ENCODE peak calls at places on chromosomes 13 and 19, in seven cellular contexts. One of them, this sample, is unnamed.

GRCh38 chr19:10852098-10852800 is 4.0 kb downstream of the C19orf38 start:
- DNase-seq in epithelial cell of esophagus: peak
- DNase-seq in mammary epithelial cell: peak
- DNase-seq in osteoblast: peak
- DNase-seq in psoas muscle: no peak
- DNase-seq in omental fat pad: no peak
- DNase-seq in astrocyte of the spinal cord: peak
- DNase-seq in this sample: no peak

GRCh38 chr19:49677232-49677881 is at the start of gene PRMT1:
- DNase-seq in epithelial cell of esophagus: peak
- DNase-seq in astrocyte of the spinal cord: no peak
- DNase-seq in psoas muscle: peak
- DNase-seq in mammary epithelial cell: no peak
- DNase-seq in omental fat pad: no peak
- DNase-seq in osteoblast: peak
- DNase-seq in this sample: no peak

GRCh38 chr19:14113762-14114414 is 3.7 kb downstream of the PRKACA start:
- DNase-seq in mammary epithelial cell: no peak
- DNase-seq in omental fat pad: no peak
- DNase-seq in epithelial cell of esophagus: no peak
- DNase-seq in astrocyte of the spinal cord: no peak
- DNase-seq in osteoblast: peak
- DNase-seq in psoas muscle: peak
- DNase-seq in this sample: no peak

GRCh38 chr19:1481893-1482360 is 2.9 kb upstream of the C19orf25 start:
- DNase-seq in psoas muscle: no peak
- DNase-seq in astrocyte of the spinal cord: no peak
- DNase-seq in mammary epithelial cell: no peak
- DNase-seq in osteoblast: no peak
- DNase-seq in epithelial cell of esophagus: no peak
- DNase-seq in omental fat pad: no peak
- DNase-seq in this sample: no peak

GRCh38 chr19:7731218-7731595 is 703 bp downstream of the CLEC4G start:
- DNase-seq in psoas muscle: no peak
- DNase-seq in omental fat pad: no peak
- DNase-seq in astrocyte of the spinal cord: no peak
- DNase-seq in epithelial cell of esophagus: no peak
- DNase-seq in mammary epithelial cell: no peak
- DNase-seq in osteoblast: no peak
- DNase-seq in this sample: no peak

GRCh38 chr19:51198641-51199040 is 26.2 kb upstream of the CD33 start:
- DNase-seq in mammary epithelial cell: no peak
- DNase-seq in epithelial cell of esophagus: no peak
- DNase-seq in osteoblast: no peak
- DNase-seq in omental fat pad: no peak
- DNase-seq in psoas muscle: no peak
- DNase-seq in astrocyte of the spinal cord: no peak
- DNase-seq in this sample: no peak

GRCh38 chr19:21694171-21694906 is 73.0 kb downstream of the ZNF100 start:
- DNase-seq in psoas muscle: no peak
- DNase-seq in epithelial cell of esophagus: no peak
- DNase-seq in astrocyte of the spinal cord: no peak
- DNase-seq in omental fat pad: no peak
- DNase-seq in osteoblast: peak
- DNase-seq in mammary epithelial cell: no peak
- DNase-seq in this sample: no peak

GRCh38 chr13:60756306-60756705 is 359.3 kb downstream of the TDRD3 start:
- DNase-seq in osteoblast: no peak
- DNase-seq in psoas muscle: no peak
- DNase-seq in astrocyte of the spinal cord: peak
- DNase-seq in omental fat pad: no peak
- DNase-seq in mammary epithelial cell: no peak
- DNase-seq in epithelial cell of esophagus: peak
- DNase-seq in this sample: no peak

GRCh38 chr13:24706886-24707585 is 26.8 kb downstream of the ATP12A start:
- DNase-seq in epithelial cell of esophagus: no peak
- DNase-seq in omental fat pad: no peak
- DNase-seq in psoas muscle: no peak
- DNase-seq in astrocyte of the spinal cord: no peak
- DNase-seq in osteoblast: no peak
- DNase-seq in mammary epithelial cell: no peak
- DNase-seq in this sample: no peak

GRCh38 chr13:50893211-50893852 is 16.3 kb upstream of the RNASEH2B start:
- DNase-seq in mammary epithelial cell: no peak
- DNase-seq in epithelial cell of esophagus: no peak
- DNase-seq in osteoblast: no peak
- DNase-seq in psoas muscle: no peak
- DNase-seq in omental fat pad: no peak
- DNase-seq in astrocyte of the spinal cord: peak
- DNase-seq in this sample: peak

GRCh38 chr13:40371531-40372125 is 294.8 kb downstream of the FOXO1 start:
- DNase-seq in psoas muscle: no peak
- DNase-seq in astrocyte of the spinal cord: no peak
- DNase-seq in epithelial cell of esophagus: no peak
- DNase-seq in osteoblast: no peak
- DNase-seq in omental fat pad: no peak
- DNase-seq in mammary epithelial cell: no peak
- DNase-seq in this sample: no peak

GRCh38 chr13:44410328-44410859 is 36.8 kb downstream of the SERP2 start:
- DNase-seq in omental fat pad: no peak
- DNase-seq in astrocyte of the spinal cord: no peak
- DNase-seq in mammary epithelial cell: no peak
- DNase-seq in epithelial cell of esophagus: no peak
- DNase-seq in osteoblast: no peak
- DNase-seq in psoas muscle: no peak
- DNase-seq in this sample: no peak
- TF ChIP-seq CTCF in omental fat pad: no peak
- TF ChIP-seq CTCF in astrocyte of the spinal cord: no peak
- TF ChIP-seq CTCF in mammary epithelial cell: no peak
- TF ChIP-seq CTCF in epithelial cell of esophagus: no peak
- TF ChIP-seq CTCF in osteoblast: no peak
- TF ChIP-seq CTCF in psoas muscle: no peak
- TF ChIP-seq CTCF in this sample: no peak

GRCh38 chr13:53028063-53028462 is 550 bp upstream of the OLFM4 start:
- DNase-seq in omental fat pad: no peak
- DNase-seq in mammary epithelial cell: no peak
- DNase-seq in astrocyte of the spinal cord: no peak
- DNase-seq in epithelial cell of esophagus: no peak
- DNase-seq in osteoblast: peak
- DNase-seq in psoas muscle: no peak
- DNase-seq in this sample: no peak

GRCh38 chr13:53028637-53029121 is at the start of gene OLFM4:
- DNase-seq in psoas muscle: no peak
- DNase-seq in mammary epithelial cell: no peak
- DNase-seq in epithelial cell of esophagus: no peak
- DNase-seq in astrocyte of the spinal cord: no peak
- DNase-seq in osteoblast: no peak
- DNase-seq in omental fat pad: no peak
- DNase-seq in this sample: no peak

GRCh38 chr13:53032849-53033248 is 4.2 kb downstream of the OLFM4 start:
- DNase-seq in astrocyte of the spinal cord: no peak
- DNase-seq in omental fat pad: no peak
- DNase-seq in psoas muscle: no peak
- DNase-seq in osteoblast: no peak
- DNase-seq in epithelial cell of esophagus: no peak
- DNase-seq in mammary epithelial cell: no peak
- DNase-seq in this sample: no peak
- TF ChIP-seq CTCF in astrocyte of the spinal cord: no peak
- TF ChIP-seq CTCF in omental fat pad: no peak
- TF ChIP-seq CTCF in psoas muscle: no peak
- TF ChIP-seq CTCF in osteoblast: no peak
- TF ChIP-seq CTCF in epithelial cell of esophagus: no peak
- TF ChIP-seq CTCF in mammary epithelial cell: no peak
- TF ChIP-seq CTCF in this sample: no peak

GRCh38 chr19:36483653-36484052 is 5.7 kb downstream of the ZNF566 start:
- DNase-seq in astrocyte of the spinal cord: no peak
- DNase-seq in psoas muscle: no peak
- DNase-seq in omental fat pad: no peak
- DNase-seq in mammary epithelial cell: no peak
- DNase-seq in osteoblast: no peak
- DNase-seq in epithelial cell of esophagus: no peak
- DNase-seq in this sample: no peak

GRCh38 chr19:36488118-36488815 is 1.1 kb downstream of the ZNF566 start:
- DNase-seq in psoas muscle: no peak
- DNase-seq in epithelial cell of esophagus: no peak
- DNase-seq in astrocyte of the spinal cord: no peak
- DNase-seq in omental fat pad: no peak
- DNase-seq in osteoblast: peak
- DNase-seq in mammary epithelial cell: no peak
- DNase-seq in this sample: no peak

GRCh38 chr19:36489920-36490415 is 607 bp upstream of the ZNF566 start:
- DNase-seq in mammary epithelial cell: no peak
- DNase-seq in osteoblast: peak
- DNase-seq in omental fat pad: peak
- DNase-seq in epithelial cell of esophagus: peak
- DNase-seq in psoas muscle: no peak
- DNase-seq in astrocyte of the spinal cord: no peak
- DNase-seq in this sample: peak

GRCh38 chr19:36488816-36489138 is 584 bp downstream of the ZNF566 start:
- DNase-seq in astrocyte of the spinal cord: peak
- DNase-seq in psoas muscle: peak
- DNase-seq in omental fat pad: no peak
- DNase-seq in mammary epithelial cell: no peak
- DNase-seq in osteoblast: peak
- DNase-seq in epithelial cell of esophagus: no peak
- DNase-seq in this sample: peak

GRCh38 chr19:36489139-36489919 is at the start of gene ZNF566:
- DNase-seq in epithelial cell of esophagus: peak
- DNase-seq in psoas muscle: peak
- DNase-seq in omental fat pad: peak
- DNase-seq in astrocyte of the spinal cord: peak
- DNase-seq in mammary epithelial cell: peak
- DNase-seq in osteoblast: peak
- DNase-seq in this sample: peak
- TF ChIP-seq CTCF in epithelial cell of esophagus: no peak
- TF ChIP-seq CTCF in psoas muscle: no peak
- TF ChIP-seq CTCF in omental fat pad: no peak
- TF ChIP-seq CTCF in astrocyte of the spinal cord: peak
- TF ChIP-seq CTCF in mammary epithelial cell: no peak
- TF ChIP-seq CTCF in osteoblast: no peak
- TF ChIP-seq CTCF in this sample: no peak

DNA sequence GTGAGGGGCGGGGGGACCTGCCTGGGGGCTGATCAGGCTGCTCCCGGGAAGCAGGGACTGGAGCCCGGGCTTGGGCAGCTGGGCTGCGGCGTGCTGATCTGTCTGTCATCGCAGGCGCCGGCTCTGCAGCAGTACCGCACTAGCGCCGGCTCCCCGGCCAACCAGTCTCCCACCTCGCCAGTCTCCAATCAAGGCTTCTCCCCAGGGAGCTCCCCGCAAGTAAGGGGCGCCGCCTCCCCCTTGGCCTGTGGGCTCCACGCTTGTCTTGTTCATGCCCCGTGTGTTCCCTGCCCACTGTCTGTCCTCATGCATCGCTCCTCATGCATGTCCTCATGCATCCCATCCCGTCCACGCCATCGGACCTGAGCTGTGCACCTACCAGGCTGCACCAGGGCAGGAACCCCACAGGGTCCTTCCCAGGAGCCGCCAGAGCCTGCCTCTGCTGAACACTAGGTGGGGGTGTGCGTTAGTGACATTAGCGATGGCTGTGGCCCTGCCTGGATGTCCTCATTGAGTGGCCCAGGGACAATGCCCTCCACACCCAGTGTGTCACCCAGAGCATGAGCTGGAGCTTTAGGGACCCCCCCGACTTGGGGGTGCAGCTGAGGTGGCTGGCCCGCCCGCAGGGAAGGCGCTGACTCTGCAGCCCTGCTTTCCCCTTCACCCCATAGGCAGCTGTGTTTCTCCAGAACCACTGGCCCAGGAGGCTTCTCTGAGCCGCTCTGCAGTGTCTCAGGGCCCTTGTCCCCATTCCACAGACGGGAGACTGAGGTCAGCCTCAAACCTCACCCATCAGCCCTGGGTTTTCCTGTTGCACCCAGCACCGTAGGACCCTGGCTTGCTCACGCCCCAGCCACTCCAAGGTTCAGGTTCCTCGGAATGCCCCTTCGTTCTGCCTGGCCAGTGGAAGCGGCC is 19.5 kb downstream of the COMP start:
- DNase-seq in omental fat pad: no peak
- DNase-seq in osteoblast: peak
- DNase-seq in astrocyte of the spinal cord: no peak
- DNase-seq in epithelial cell of esophagus: no peak
- DNase-seq in mammary epithelial cell: no peak
- DNase-seq in psoas muscle: no peak
- DNase-seq in this sample: peak
- TF ChIP-seq CTCF in omental fat pad: no peak
- TF ChIP-seq CTCF in osteoblast: peak
- TF ChIP-seq CTCF in astrocyte of the spinal cord: peak
- TF ChIP-seq CTCF in epithelial cell of esophagus: peak
- TF ChIP-seq CTCF in mammary epithelial cell: peak
- TF ChIP-seq CTCF in psoas muscle: no peak
- TF ChIP-seq CTCF in this sample: no peak

GRCh38 chr19:13029301-13029880 is 34.1 kb downstream of the NFIX start:
- DNase-seq in omental fat pad: no peak
- DNase-seq in astrocyte of the spinal cord: no peak
- DNase-seq in mammary epithelial cell: no peak
- DNase-seq in epithelial cell of esophagus: no peak
- DNase-seq in psoas muscle: no peak
- DNase-seq in osteoblast: peak
- DNase-seq in this sample: no peak

GRCh38 chr19:13028027-13028426 is 32.8 kb downstream of the NFIX start:
- DNase-seq in epithelial cell of esophagus: no peak
- DNase-seq in mammary epithelial cell: no peak
- DNase-seq in omental fat pad: no peak
- DNase-seq in osteoblast: no peak
- DNase-seq in astrocyte of the spinal cord: no peak
- DNase-seq in psoas muscle: no peak
- DNase-seq in this sample: no peak

GRCh38 chr19:13027557-13027956 is 32.3 kb downstream of the NFIX start:
- DNase-seq in epithelial cell of esophagus: no peak
- DNase-seq in osteoblast: no peak
- DNase-seq in mammary epithelial cell: no peak
- DNase-seq in psoas muscle: no peak
- DNase-seq in astrocyte of the spinal cord: no peak
- DNase-seq in omental fat pad: no peak
- DNase-seq in this sample: no peak

GRCh38 chr19:13031917-13032623 is 36.8 kb downstream of the NFIX start:
- DNase-seq in omental fat pad: no peak
- DNase-seq in astrocyte of the spinal cord: peak
- DNase-seq in osteoblast: no peak
- DNase-seq in epithelial cell of esophagus: peak
- DNase-seq in psoas muscle: peak
- DNase-seq in mammary epithelial cell: peak
- DNase-seq in this sample: no peak

DNA sequence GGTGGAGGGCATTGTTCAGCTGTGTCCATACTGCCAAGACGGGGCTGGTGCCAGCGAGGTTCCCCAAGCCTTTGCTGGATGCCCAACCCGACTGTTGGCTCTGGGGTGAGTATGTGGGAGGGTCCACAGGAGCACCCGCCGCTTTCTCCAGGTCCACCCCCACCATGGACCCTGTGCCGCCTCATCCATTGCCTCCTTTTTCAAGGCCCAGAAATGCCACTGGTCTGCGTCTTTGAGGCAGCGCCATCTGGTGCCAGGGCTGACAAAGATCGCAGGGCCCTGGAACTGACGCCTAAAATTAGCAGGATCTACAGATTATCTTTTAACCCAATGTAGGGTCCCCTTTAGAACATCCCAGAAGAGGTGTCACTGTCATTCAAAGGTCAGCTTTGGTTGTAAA is 34.6 kb downstream of the NFIX start:
- DNase-seq in epithelial cell of esophagus: peak
- DNase-seq in osteoblast: peak
- DNase-seq in astrocyte of the spinal cord: no peak
- DNase-seq in mammary epithelial cell: no peak
- DNase-seq in psoas muscle: peak
- DNase-seq in omental fat pad: no peak
- DNase-seq in this sample: no peak
- TF ChIP-seq CTCF in epithelial cell of esophagus: peak
- TF ChIP-seq CTCF in osteoblast: peak
- TF ChIP-seq CTCF in astrocyte of the spinal cord: peak
- TF ChIP-seq CTCF in mammary epithelial cell: peak
- TF ChIP-seq CTCF in psoas muscle: peak
- TF ChIP-seq CTCF in omental fat pad: no peak
- TF ChIP-seq CTCF in this sample: no peak

GRCh38 chr13:74040200-74040599 is 94.0 kb downstream of the KLF12 start:
- DNase-seq in psoas muscle: peak
- DNase-seq in astrocyte of the spinal cord: peak
- DNase-seq in mammary epithelial cell: no peak
- DNase-seq in osteoblast: no peak
- DNase-seq in omental fat pad: no peak
- DNase-seq in epithelial cell of esophagus: peak
- DNase-seq in this sample: peak
- TF ChIP-seq CTCF in psoas muscle: peak
- TF ChIP-seq CTCF in astrocyte of the spinal cord: peak
- TF ChIP-seq CTCF in mammary epithelial cell: peak
- TF ChIP-seq CTCF in osteoblast: peak
- TF ChIP-seq CTCF in omental fat pad: no peak
- TF ChIP-seq CTCF in epithelial cell of esophagus: peak
- TF ChIP-seq CTCF in this sample: peak